ENCODE peak calls at places on chromosomes 3 and 15, in nine cellular contexts. I is HuH-7; C is left cardiac atrium; D is GM20000; Q is Calu3; O is mesothelial cell of epicardium; P is activated T-helper 1 cell treated with anti-CD3 and anti-CD28 coated beads, Interleukin-2, amount 50 U/mL, for 16 hours; A is stimulated activated CD4-positive, alpha-beta T cell treated with anti-CD3 and anti-CD28 coated beads, Interleukin-2, amount 100 ng/mL, for 48 hours; V is fibroblast of the aortic adventitia. M is an unnamed sample.

GRCh38 chr3:183629546-183630301 is 5.7 kb upstream of the KLHL24 start:
- DNase-seq in O (no peak), C (no peak), I (no peak), V (no peak), D (no peak), P (no peak), A (no peak), Q (no peak), M (no peak)

GRCh38 chr3:4731543-4732111 is 238.5 kb downstream of the ITPR1 start:
- DNase-seq in P (no peak), D (no peak), I (no peak), C (no peak), O (no peak), V (no peak), A (no peak), Q (no peak), M (no peak)

GRCh38 chr3:25458420-25458814 is 30.4 kb downstream of the RARB start:
- DNase-seq in I (no peak), O (no peak), A (no peak), P (no peak), V (no peak), C (no peak), Q (no peak), D (no peak), M (no peak)

GRCh38 chr3:187104956-187105355 is 34.3 kb downstream of the RPL39L start:
- DNase-seq in A (no peak), C (no peak), Q (no peak), I (no peak), P (no peak), O (no peak), D (no peak), V (peak; percentile 73), M (no peak)

GRCh38 chr3:37704129-37704528 is 157.6 kb upstream of the CTDSPL start:
- DNase-seq in V (no peak), D (no peak), Q (no peak), A (no peak), P (no peak), O (no peak), I (no peak), C (no peak), M (no peak)

GRCh38 chr3:29936054-29936453 is 655.2 kb downstream of the RBMS3 start:
- DNase-seq in A (no peak), Q (no peak), V (no peak), I (no peak), D (no peak), O (no peak), P (no peak), C (no peak), M (no peak)

GRCh38 chr3:138950006-138950644 is 3.1 kb downstream of the FOXL2NB start:
- DNase-seq in O (no peak), I (no peak), D (no peak), C (peak; percentile 43), Q (peak; percentile 42), V (no peak), P (no peak), A (peak; percentile 14), M (no peak)

GRCh38 chr15:59303641-59304433 is 68.8 kb downstream of the MYO1E start:
- DNase-seq in Q (peak; percentile 67), C (no peak), D (no peak), I (no peak), A (no peak), O (no peak), V (no peak), P (no peak), M (no peak)

GRCh38 chr15:33032053-33032452 is 162.5 kb downstream of the FMN1 start:
- DNase-seq in A (no peak), V (peak; percentile 51), P (no peak), I (no peak), C (no peak), Q (no peak), D (no peak), O (no peak), M (no peak)

GRCh38 chr3:71585891-71586809 is 2.6 kb upstream of the FOXP1 start:
- DNase-seq in O (no peak), D (peak; percentile 30), C (no peak), Q (peak; percentile 20), V (peak; percentile 78), P (no peak), A (no peak), I (no peak), M (no peak)

GRCh38 chr15:79172801-79173460 is 82.4 kb upstream of the RASGRF1 start:
- DNase-seq in D (no peak), O (no peak), A (no peak), P (no peak), V (no peak), I (no peak), Q (no peak), C (no peak), M (no peak)

GRCh38 chr3:115401891-115402501 is 221.3 kb upstream of the GAP43 start:
- DNase-seq in Q (no peak), V (peak; percentile 88), A (no peak), O (no peak), D (no peak), P (no peak), I (no peak), C (no peak), M (no peak)

GRCh38 chr3:152243301-152243711 is 25.4 kb upstream of the MBNL1 start:
- DNase-seq in V (no peak), D (no peak), Q (no peak), I (no peak), P (no peak), O (no peak), C (no peak), A (no peak), M (no peak)

GRCh38 chr3:175111036-175111435 is 251.9 kb downstream of the NAALADL2 start:
- DNase-seq in Q (no peak), O (no peak), D (no peak), A (no peak), I (no peak), C (no peak), P (no peak), V (peak; percentile 36), M (no peak)

GRCh38 chr3:154981201-154981600 is 98.9 kb upstream of the MME start:
- DNase-seq in I (no peak), D (no peak), P (no peak), V (peak; percentile 47), A (no peak), Q (no peak), C (no peak), O (no peak), M (no peak)

GRCh38 chr3:57110797-57111196 is 50.3 kb downstream of the SPATA12 start:
- DNase-seq in Q (no peak), I (no peak), V (no peak), P (no peak), C (no peak), A (no peak), O (no peak), D (no peak), M (no peak)

GRCh38 chr3:14206548-14207177 is 28.0 kb downstream of the LSM3 start:
- DNase-seq in P (no peak), D (no peak), O (no peak), A (no peak), Q (no peak), V (no peak), I (no peak), C (no peak), M (no peak)

GRCh38 chr15:26433818-26434217 is 339.0 kb downstream of the GABRB3 start:
- DNase-seq in A (no peak), C (no peak), D (no peak), Q (no peak), V (no peak), I (no peak), O (no peak), P (no peak), M (no peak)

GRCh38 chr3:99365396-99365795 is 273.0 kb upstream of the COL8A1 start:
- DNase-seq in P (no peak), V (no peak), C (no peak), D (no peak), Q (no peak), A (no peak), I (no peak), O (no peak), M (no peak)

GRCh38 chr15:70128757-70129140 is 31.0 kb upstream of the TLE3 start:
- DNase-seq in D (no peak), V (no peak), P (no peak), A (no peak), O (no peak), C (no peak), I (no peak), Q (no peak), M (no peak)

GRCh38 chr3:100136921-100137320 is 22.6 kb upstream of the FILIP1L start:
- DNase-seq in V (peak; percentile 37), C (no peak), Q (no peak), O (no peak), P (no peak), I (no peak), D (no peak), A (no peak), M (no peak)

GRCh38 chr15:49044761-49045571 is 1.3 kb downstream of the SECISBP2L start:
- DNase-seq in I (no peak), O (no peak), V (peak; percentile 29), D (peak; percentile 12), C (no peak), P (no peak), A (no peak), Q (no peak), M (no peak)

GRCh38 chr3:185733980-185734724 is 90.7 kb downstream of the IGF2BP2 start:
- DNase-seq in P (no peak), D (peak; percentile 65), I (peak; percentile 73), O (no peak), C (no peak), Q (peak; percentile 82), V (peak; percentile 88), A (no peak), M (no peak)

GRCh38 chr15:25181290-25182097 is 226.7 kb downstream of the SNRPN start:
- DNase-seq in Q (no peak), O (peak; percentile 14), C (peak; percentile 9), P (peak; percentile 1), V (no peak), A (no peak), D (no peak), I (no peak), M (peak; percentile 58)

GRCh38 chr3:38829404-38829803 is 13.4 kb upstream of the SCN10A start:
- DNase-seq in A (no peak), O (no peak), V (peak; percentile 89), I (no peak), P (no peak), C (peak; percentile 43), Q (peak; percentile 60), D (no peak), M (no peak)

GRCh38 chr3:23055733-23056376 is 147.3 kb upstream of the UBE2E2 start:
- DNase-seq in Q (no peak), I (no peak), P (no peak), A (no peak), O (no peak), V (peak; percentile 88), D (no peak), C (no peak), M (no peak)

GRCh38 chr3:12829886-12830784 is 11.2 kb downstream of the RPL32 start:
- DNase-seq in D (no peak), Q (no peak), A (no peak), I (no peak), P (no peak), C (no peak), O (no peak), V (no peak), M (no peak)

GRCh38 chr3:172749201-172749965 is 1.1 kb upstream of the ECT2 start:
- DNase-seq in O (no peak), C (peak; percentile 25), D (no peak), I (peak; percentile 47), P (no peak), Q (peak; percentile 80), A (no peak), V (peak; percentile 99), M (no peak)

GRCh38 chr3:105166893-105167292 is 199.8 kb upstream of the ALCAM start:
- DNase-seq in Q (no peak), O (no peak), V (peak; percentile 55), D (no peak), A (no peak), C (no peak), I (no peak), P (no peak), M (no peak)

GRCh38 chr3:127889461-127889863 is 25.6 kb upstream of the KBTBD12 start:
- DNase-seq in Q (no peak), O (no peak), A (no peak), P (no peak), I (no peak), V (peak; percentile 78), D (no peak), C (no peak), M (no peak)

GRCh38 chr3:143755978-143756377 is 92.3 kb downstream of the SLC9A9 start:
- DNase-seq in C (no peak), Q (no peak), I (no peak), D (no peak), O (no peak), V (no peak), P (no peak), A (no peak), M (no peak)

M was measured in left lung.